ENCODE peak calls at places on chromosomes 1 and 21, in four cellular contexts. Z, N, V and C are unnamed samples. For H3K79me1, the result is how much of the 10 kb centered on the place peaks cover.

GRCh38 chr1:28199328-28200233 is 23.1 kb upstream of the PTAFR start:
- DNase-seq in Z (no peak), N (no peak), V (no peak), C (no peak)

GRCh38 chr1:3426956-3427535 is 27.4 kb upstream of the ARHGEF16 start:
- DNase-seq in Z (no peak), N (no peak), V (no peak), C (no peak)

GRCh38 chr1:185400057-185400456 is 83.0 kb upstream of the IVNS1ABP start:
- DNase-seq in Z (no peak), N (no peak), V (no peak), C (peak)

GRCh38 chr21:46092026-46092764 is 5.7 kb upstream of the COL6A2 start:
- DNase-seq in Z (no peak), N (no peak), V (no peak), C (peak)

GRCh38 chr1:193524616-193525015 is 338.2 kb upstream of the B3GALT2 start:
- DNase-seq in Z (no peak), N (no peak), V (no peak), C (no peak)

GRCh38 chr1:964691-965525 is 1.4 kb upstream of the PLEKHN1 start:
- DNase-seq in Z (no peak), N (no peak), V (no peak), C (no peak)

GRCh38 chr1:40030528-40031135 is 9.9 kb upstream of the CAP1 start:
- DNase-seq in Z (no peak), N (no peak), V (no peak), C (peak)

GRCh38 chr1:2233997-2234761 is 6.1 kb downstream of the SKI start:
- DNase-seq in Z (peak), N (peak), V (no peak), C (peak)

GRCh38 chr1:152543808-152544207 is 22.8 kb downstream of the LCE3E start:
- DNase-seq in Z (no peak), N (no peak), V (peak), C (no peak)

GRCh38 chr1:5611431-5611830 is 380.8 kb downstream of the NPHP4 start:
- DNase-seq in Z (no peak), N (no peak), V (no peak), C (no peak)

DNA sequence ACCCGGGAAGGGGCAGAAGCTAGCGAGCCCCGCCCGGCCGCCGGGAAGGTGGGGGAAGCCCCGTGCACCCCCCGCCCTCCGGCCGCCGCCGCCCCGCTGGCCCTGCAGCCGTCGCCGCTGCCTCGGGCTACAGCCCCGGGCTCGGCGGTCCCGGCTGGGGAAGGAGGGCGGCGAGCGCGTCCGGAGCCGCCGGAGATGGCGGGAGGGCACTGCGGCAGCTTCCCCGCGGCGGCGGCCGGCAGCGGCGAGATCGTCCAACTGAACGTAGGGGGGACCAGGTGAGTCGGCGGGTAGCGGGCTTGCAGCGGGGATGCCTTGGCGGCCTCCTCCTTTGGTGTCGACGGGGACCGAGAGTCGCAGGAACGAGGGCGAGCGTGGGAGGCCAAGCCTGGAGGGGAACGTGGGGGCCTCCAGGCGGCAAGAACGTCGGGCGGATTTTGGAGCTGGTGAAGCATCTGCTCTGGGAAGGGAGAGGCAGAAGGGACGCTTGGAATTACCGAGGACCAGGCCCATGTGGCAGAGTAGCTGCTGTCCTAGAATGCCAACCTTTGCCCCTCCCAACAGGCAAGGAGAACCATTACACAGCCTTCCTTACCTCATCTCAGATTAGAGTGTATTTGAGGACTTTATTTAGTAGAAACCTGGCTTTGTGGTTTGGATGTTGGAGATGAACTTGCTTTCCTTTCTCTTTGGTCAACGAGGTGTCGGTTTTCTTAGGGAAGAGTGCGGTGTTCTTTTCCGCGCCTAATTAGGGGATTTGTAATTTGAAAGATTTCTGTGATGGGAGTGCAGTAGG is 585 bp downstream of the KCTD3 start:
- DNase-seq in Z (peak), N (peak), V (peak), C (peak)
- H4K5ac ChIP-seq in Z (peak), N (no peak), V (no peak), C (peak)

DNA sequence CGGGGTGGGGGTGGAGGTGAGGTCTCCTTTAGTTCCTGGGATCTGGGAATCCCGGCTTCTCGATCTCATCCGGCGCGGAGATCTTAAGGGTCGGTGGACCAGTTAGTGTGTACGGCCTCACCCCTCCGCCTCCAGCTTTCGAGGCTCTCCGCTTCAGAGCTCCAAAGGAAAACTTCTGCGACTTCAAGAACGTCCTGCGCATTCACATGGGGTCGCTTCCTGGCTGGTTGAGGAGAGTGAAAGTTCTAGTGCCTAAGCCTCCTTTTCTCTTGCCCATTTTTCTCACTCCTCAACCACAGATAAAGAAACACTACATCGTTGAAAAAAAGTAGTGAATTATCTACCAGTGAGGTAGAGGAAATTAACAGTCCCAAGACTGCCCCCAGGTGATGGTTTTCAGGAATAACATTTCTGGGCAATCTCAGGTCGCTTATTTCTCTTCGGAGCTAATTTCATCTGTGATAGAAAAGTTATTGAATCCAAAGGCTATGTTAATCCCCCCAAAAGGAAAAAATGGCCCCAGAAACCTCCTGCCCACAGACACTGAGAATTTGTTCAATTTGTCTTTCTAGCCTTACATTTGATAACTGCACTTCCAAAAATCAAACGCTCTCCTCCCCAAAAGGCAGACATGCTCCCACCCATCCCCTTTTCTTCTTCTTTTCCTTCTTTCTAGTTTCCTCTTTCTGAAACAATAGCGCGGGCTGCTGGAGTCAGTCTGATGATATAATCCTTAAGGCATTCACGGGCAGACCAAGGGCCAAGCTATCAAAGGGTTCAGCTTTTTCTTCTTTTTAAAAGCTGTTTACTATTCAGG is 20.5 kb upstream of the TBX15 start:
- DNase-seq in Z (peak), N (peak), V (peak), C (peak)
- H2BK5ac ChIP-seq in Z (no peak), N (no peak), V (no peak), C (no peak)

GRCh38 chr1:42945171-42945570 is 13.5 kb downstream of the SLC2A1 start:
- DNase-seq in Z (no peak), N (no peak), V (no peak), C (no peak)
- H3K79me1 ChIP-seq in Z (under half), N (under half), V (under half), C (half or more)

GRCh38 chr1:158716335-158716734 is 4.2 kb downstream of the OR6K3 start:
- DNase-seq in Z (no peak), N (no peak), V (no peak), C (peak)
- H4K5ac ChIP-seq in Z (no peak), N (no peak), V (no peak), C (no peak)

GRCh38 chr1:115159958-115160357 is 70.7 kb upstream of the TSPAN2 start:
- DNase-seq in Z (no peak), N (no peak), V (no peak), C (no peak)
- H2BK5ac ChIP-seq in Z (no peak), N (no peak), V (no peak), C (no peak)

GRCh38 chr1:27138927-27139326 is 16.0 kb downstream of the SLC9A1 start:
- DNase-seq in Z (no peak), N (no peak), V (no peak), C (no peak)

GRCh38 chr1:27141266-27142003 is 13.5 kb downstream of the SLC9A1 start:
- DNase-seq in Z (no peak), N (peak), V (no peak), C (no peak)

GRCh38 chr1:27138368-27138767 is 16.6 kb downstream of the SLC9A1 start:
- DNase-seq in Z (no peak), N (no peak), V (no peak), C (no peak)

GRCh38 chr1:27137544-27138075 is 17.3 kb downstream of the SLC9A1 start:
- DNase-seq in Z (no peak), N (no peak), V (no peak), C (no peak)

DNA sequence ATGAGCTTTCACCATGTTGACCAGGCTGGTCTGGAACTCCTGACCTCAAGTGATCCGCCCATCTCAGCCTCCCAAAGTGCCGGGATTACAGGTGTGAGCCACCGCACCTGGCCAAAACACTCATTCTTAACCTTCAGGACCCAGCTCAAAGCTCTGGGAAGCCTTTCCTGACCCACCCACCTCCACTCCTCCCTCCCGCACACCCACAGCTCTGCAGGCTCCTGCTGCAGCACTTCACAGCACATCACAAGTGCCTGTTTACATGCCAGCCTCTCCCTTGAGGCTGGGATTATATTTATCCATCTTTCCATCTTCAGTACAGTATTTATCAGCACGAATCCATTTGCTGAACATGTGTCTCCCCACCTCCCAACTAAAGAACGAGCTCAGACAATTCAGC is 14.9 kb downstream of the SLC9A1 start:
- DNase-seq in Z (no peak), N (no peak), V (no peak), C (no peak)
- H3K79me1 ChIP-seq in Z (under half), N (under half), V (under half), C (under half)